ENCODE peak calls at places on chromosome 15, in six cellular contexts. Y is RWPE1; W is stomach; N is EH; J is NCI-H446 treated with DMSO at 0.1 percent for 48 hours; E is stimulated activated CD8-positive, alpha-beta memory T cell treated with anti-CD3 and anti-CD28 coated beads, Interleukin-4, amount 100 ng/mL, for 4 hours. S is an unnamed sample.

GRCh38 chr15:67048281-67049279 is 16.8 kb upstream of the SMAD3 start:
- DNase-seq in N (peak; percentile 96), J (no peak), W (peak; percentile 92), Y (peak; percentile 79), E (no peak), S (peak; percentile 83)

GRCh38 chr15:44537728-44538240 is 837 bp downstream of the EIF3J start:
- DNase-seq in W (no peak), Y (peak; percentile 23), N (peak; percentile 61), J (no peak), E (no peak), S (peak; percentile 34)

GRCh38 chr15:76155742-76156141 is 96.0 kb downstream of the TMEM266 start:
- DNase-seq in N (peak; percentile 93), E (no peak), W (no peak), J (no peak), Y (no peak), S (no peak)

GRCh38 chr15:44603126-44603525 is 60.3 kb downstream of the SPG11 start:
- DNase-seq in E (no peak), Y (no peak), J (no peak), W (no peak), N (no peak), S (no peak)

GRCh38 chr15:37109151-37109912 is 9.0 kb upstream of the MEIS2 start:
- DNase-seq in J (no peak), E (no peak), N (no peak), Y (no peak), W (no peak), S (no peak)

GRCh38 chr15:100901702-100902435 is 17.3 kb upstream of the LRRK1 start:
- DNase-seq in Y (no peak), W (no peak), N (peak; percentile 56), E (no peak), J (no peak), S (no peak)

GRCh38 chr15:100844167-100844566 is 35.5 kb upstream of the ALDH1A3 start:
- DNase-seq in J (no peak), W (no peak), E (no peak), N (no peak), Y (no peak), S (no peak)

GRCh38 chr15:43218908-43219706 is 1.7 kb downstream of the EPB42 start:
- DNase-seq in E (no peak), W (no peak), Y (peak; percentile 92), J (no peak), N (peak; percentile 74), S (no peak)